ENCODE peak calls at places on chromosomes 5 and 9, in nine cellular contexts. F is WTC11, S is heart right ventricle, U is lower lobe of right lung, K is cardiac muscle cell, G is cardiac fibroblast, B is mucosa of descending colon, A is GM13976, V is fibroblast of villous mesenchyme. Z is an unnamed sample.

GRCh38 chr9:127899200-127899943 is at the start of gene ST6GALNAC6:
- DNase-seq in S (peak; percentile 72), A (peak; percentile 95), B (peak; percentile 78), K (peak; percentile 92), G (peak; percentile 63), U (peak; percentile 83), F (peak; percentile 55), V (peak; percentile 74), Z (peak; percentile 93)

GRCh38 chr9:107246259-107247254 is 36.5 kb upstream of the RAD23B start:
- DNase-seq in U (no peak), K (peak; percentile 17), B (no peak), F (peak; percentile 69), V (peak; percentile 18), G (no peak), S (no peak), A (no peak), Z (no peak)

GRCh38 chr9:23768861-23769260 is 57.2 kb downstream of the ELAVL2 start:
- DNase-seq in U (no peak), G (no peak), B (no peak), V (no peak), S (no peak), K (no peak), F (no peak), A (no peak), Z (no peak)

GRCh38 chr5:126568206-126568755 is 26.7 kb downstream of the ALDH7A1 start:
- DNase-seq in F (no peak), B (no peak), V (no peak), A (no peak), K (no peak), G (no peak), U (no peak), S (no peak), Z (no peak)

GRCh38 chr9:133683494-133684460 is 47.6 kb downstream of the DBH start:
- DNase-seq in V (peak; percentile 55), U (peak; percentile 43), A (peak; percentile 74), S (peak; percentile 71), G (peak; percentile 61), B (peak; percentile 67), K (peak; percentile 42), F (no peak), Z (no peak)

GRCh38 chr5:139394654-139395566 is at the start of gene PROB1:
- DNase-seq in A (no peak), S (peak; percentile 71), U (no peak), K (no peak), G (no peak), F (no peak), V (no peak), B (peak; percentile 62), Z (no peak)

GRCh38 chr9:110650991-110651411 is 17.6 kb upstream of the MUSK start:
- DNase-seq in A (no peak), F (no peak), S (no peak), U (no peak), V (peak; percentile 94), B (no peak), K (no peak), G (peak; percentile 97), Z (no peak)

GRCh38 chr5:127013407-127013806 is 17.0 kb downstream of the MARCHF3 start:
- DNase-seq in K (no peak), A (no peak), U (no peak), G (peak; percentile 47), B (no peak), S (no peak), F (no peak), V (no peak), Z (no peak)

GRCh38 chr9:134737842-134738580 is 96.4 kb downstream of the COL5A1 start:
- DNase-seq in U (no peak), V (no peak), K (no peak), S (no peak), B (no peak), G (no peak), A (no peak), F (no peak), Z (no peak)

GRCh38 chr9:134739660-134739968 is 98.0 kb downstream of the COL5A1 start:
- DNase-seq in F (no peak), S (no peak), B (no peak), V (no peak), K (no peak), G (no peak), A (no peak), U (no peak), Z (no peak)

GRCh38 chr9:134740071-134740470 is 98.5 kb downstream of the COL5A1 start:
- DNase-seq in G (no peak), V (no peak), K (no peak), B (no peak), S (no peak), F (no peak), U (no peak), A (no peak), Z (no peak)

GRCh38 chr9:134736791-134737489 is 95.3 kb downstream of the COL5A1 start:
- DNase-seq in A (no peak), U (no peak), B (no peak), V (no peak), G (no peak), S (no peak), F (no peak), K (no peak), Z (no peak)

DNA sequence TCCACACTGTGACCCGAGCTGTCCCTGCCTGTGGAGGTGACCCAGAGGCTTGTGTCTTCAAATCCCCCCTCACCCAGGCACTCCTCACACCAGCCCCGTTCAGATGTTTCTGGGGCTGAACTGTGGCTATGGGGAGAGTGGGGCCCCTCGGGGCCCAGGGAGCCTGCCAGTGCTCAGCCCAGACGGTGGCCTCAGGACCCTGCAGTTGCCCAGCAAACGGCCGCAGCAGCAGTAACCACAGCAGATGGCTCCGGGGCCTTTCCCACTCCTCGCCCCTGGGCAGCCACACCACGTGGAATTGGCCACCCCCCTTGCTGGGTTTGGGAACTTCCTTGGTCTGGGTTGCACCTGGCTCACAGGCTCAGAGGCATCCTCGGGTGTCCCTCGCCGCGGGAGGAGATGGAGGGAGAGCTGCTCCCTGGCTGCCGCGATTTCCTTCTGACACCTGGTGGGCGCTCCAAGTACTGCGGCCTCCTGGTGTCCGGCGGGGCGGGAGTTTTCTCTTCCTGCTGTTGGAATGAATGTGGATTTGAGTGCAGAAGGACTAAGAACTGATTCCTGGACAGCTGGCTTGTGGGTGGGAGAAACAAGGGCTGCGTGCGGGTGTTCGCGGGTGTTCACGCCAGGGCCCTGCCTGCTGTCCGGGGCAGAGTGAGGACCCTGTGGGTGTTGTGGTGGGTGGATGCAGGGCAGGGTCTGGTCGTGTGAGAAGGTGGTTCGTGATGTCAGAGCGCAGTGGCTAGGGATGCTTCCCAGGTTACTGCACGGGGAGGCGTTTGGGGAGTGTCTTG is 97.5 kb downstream of the COL5A1 start:
- DNase-seq in B (no peak), G (peak; percentile 46), F (peak; percentile 83), V (peak; percentile 57), S (peak; percentile 77), U (peak; percentile 70), A (peak; percentile 70), K (peak; percentile 80), Z (peak; percentile 56)
- TF ChIP-seq CTCF in B (peak; percentile 54), G (peak; percentile 77), F (peak; percentile 86), V (peak; percentile 78), S (peak; percentile 92), U (peak; percentile 85), A (peak; percentile 17), K (peak; percentile 82), Z (peak; percentile 42)

GRCh38 chr9:109138421-109138820 is 18.7 kb upstream of the TMEM245 start:
- DNase-seq in K (no peak), B (no peak), S (no peak), V (no peak), G (no peak), A (no peak), U (no peak), F (no peak), Z (no peak)

GRCh38 chr9:109145062-109145461 is 22.0 kb downstream of the FRRS1L start:
- DNase-seq in U (no peak), B (no peak), K (no peak), V (no peak), F (no peak), S (no peak), A (no peak), G (no peak), Z (no peak)

GRCh38 chr9:109139851-109140250 is 20.1 kb upstream of the TMEM245 start:
- DNase-seq in U (no peak), F (no peak), K (no peak), B (no peak), S (no peak), A (no peak), V (no peak), G (no peak), Z (no peak)

GRCh38 chr9:109141375-109141774 is 21.6 kb upstream of the TMEM245 start:
- DNase-seq in V (no peak), B (no peak), F (no peak), A (no peak), K (no peak), U (no peak), S (no peak), G (no peak), Z (no peak)

DNA sequence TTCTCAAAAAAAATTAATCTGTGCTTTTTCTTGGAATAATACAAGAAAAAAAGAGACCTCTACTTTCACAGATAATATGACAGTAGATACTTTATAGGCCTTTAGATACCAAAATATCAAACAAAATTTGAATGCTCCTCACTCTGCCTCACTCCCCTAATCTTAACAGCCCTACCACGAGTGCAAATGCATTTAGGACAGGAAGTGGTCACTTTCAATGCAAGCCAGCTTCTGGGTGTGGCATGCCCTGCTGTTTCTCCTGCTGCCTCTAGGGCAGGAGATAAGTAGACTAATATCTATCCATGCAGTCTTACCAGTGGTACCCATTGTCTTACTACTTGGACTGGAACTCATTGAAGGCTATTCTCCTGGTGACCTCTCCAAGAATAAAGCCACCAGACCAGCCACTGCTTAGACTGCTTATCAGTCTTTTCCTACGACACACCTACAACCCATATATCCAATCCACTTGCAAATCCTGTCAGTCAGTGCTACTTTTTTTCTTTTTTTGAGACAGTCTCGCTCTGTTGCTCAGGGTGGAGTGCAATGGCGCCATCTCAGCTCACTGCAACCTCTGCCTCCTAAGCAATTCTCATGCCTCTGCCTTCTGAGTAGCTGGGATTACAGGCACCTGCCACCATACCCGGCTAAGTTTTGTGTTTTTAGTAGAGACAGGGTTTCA is 23.0 kb downstream of the FRRS1L start:
- DNase-seq in S (no peak), G (peak; percentile 40), V (peak; percentile 47), K (no peak), F (peak; percentile 15), U (no peak), B (no peak), A (peak; percentile 61), Z (peak; percentile 62)
- TF ChIP-seq CTCF in S (no peak), G (peak; percentile 50), V (peak; percentile 57), K (peak; percentile 46), F (no peak), U (peak; percentile 24), B (no peak), A (no peak), Z (no peak)

DNA sequence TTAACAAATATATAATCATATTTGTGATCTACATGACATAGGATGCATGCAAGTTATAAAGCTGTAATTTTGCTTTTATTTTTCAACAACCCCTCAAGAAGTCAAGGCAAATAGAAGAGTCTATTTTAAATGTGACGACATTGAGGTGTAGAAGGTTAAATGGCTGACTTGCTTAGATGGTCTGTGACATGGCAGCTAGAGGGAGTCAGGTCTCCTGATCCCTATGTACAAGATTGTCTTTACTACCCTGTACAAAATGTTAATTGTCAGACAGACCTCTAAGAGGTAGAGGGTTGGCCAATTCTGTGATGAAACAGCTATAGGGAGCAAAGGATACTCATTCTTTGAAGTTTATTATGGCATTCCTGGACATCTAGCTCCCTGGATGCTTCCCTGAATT is 380.9 kb upstream of the MEF2C start:
- DNase-seq in F (no peak), G (no peak), B (no peak), U (no peak), A (no peak), S (no peak), K (peak; percentile 3), V (no peak), Z (no peak)
- TF ChIP-seq CTCF in F (no peak), G (no peak), B (no peak), U (no peak), A (no peak), S (no peak), K (no peak), V (no peak), Z (no peak)

DNA sequence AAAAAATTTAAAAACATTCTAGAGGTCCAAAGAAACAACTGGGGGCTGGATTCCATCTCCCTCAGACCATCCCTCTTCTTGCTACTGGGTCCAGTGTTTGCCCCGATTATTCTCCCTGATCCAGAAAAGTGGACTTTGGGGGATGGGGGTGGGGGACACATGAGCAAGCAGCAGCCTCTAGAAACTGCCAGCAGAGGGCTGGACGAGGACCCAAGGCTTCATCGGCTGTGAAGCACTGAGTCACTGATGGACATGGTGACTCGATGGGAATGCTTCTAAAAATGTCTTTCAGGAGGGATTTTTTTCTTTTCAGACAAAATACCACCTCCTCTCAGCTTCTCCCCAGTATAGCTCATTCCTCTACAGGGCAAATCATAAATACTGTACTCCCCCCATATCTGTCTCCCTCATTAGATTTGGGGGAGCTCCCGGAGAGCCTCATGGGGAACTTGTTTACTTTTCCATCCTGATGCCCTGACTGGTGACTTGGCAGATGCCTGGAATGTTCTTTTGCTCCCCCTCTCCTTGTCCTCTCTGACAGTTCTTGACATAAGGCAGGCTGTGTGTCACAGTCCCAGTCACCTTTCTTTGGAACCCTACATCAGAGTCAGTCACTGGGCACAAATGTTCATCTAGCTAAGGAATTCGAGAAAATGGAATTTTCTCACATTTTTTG is 67.2 kb upstream of the STC2 start:
- DNase-seq in A (no peak), V (peak; percentile 31), B (no peak), U (no peak), F (peak; percentile 20), S (no peak), G (peak; percentile 80), K (peak; percentile 7), Z (no peak)
- TF ChIP-seq CTCF in A (no peak), V (peak; percentile 52), B (no peak), U (no peak), F (no peak), S (no peak), G (peak; percentile 76), K (peak; percentile 57), Z (no peak)